ENCODE peak calls at places on chromosomes 7 and 10, in eight cellular contexts. J, B, S, R, A, X, F and O are unnamed samples.

GRCh38 chr7:133742709-133743538 is 384.2 kb upstream of the LRGUK start:
- DNase-seq in J (peak; percentile 13), B (no peak), S (peak; percentile 30), R (no peak), A (peak; percentile 45), X (no peak), F (no peak), O (peak; percentile 38)

GRCh38 chr7:8423057-8423456 is 10.4 kb upstream of the NXPH1 start:
- DNase-seq in J (no peak), B (no peak), S (no peak), R (no peak), A (no peak), X (no peak), F (no peak), O (no peak)

GRCh38 chr7:30201921-30202320 is 67.1 kb downstream of the MTURN start:
- DNase-seq in J (no peak), B (no peak), S (no peak), R (no peak), A (no peak), X (no peak), F (no peak), O (no peak)

GRCh38 chr7:11239311-11239710 is 265.6 kb downstream of the PHF14 start:
- DNase-seq in J (no peak), B (no peak), S (no peak), R (no peak), A (peak; percentile 18), X (no peak), F (no peak), O (no peak)

GRCh38 chr7:12357508-12357907 is 46.2 kb downstream of the VWDE start:
- DNase-seq in J (no peak), B (no peak), S (no peak), R (no peak), A (no peak), X (no peak), F (no peak), O (no peak)

GRCh38 chr7:30894009-30894408 is 17.6 kb upstream of the AQP1 start:
- DNase-seq in J (no peak), B (no peak), S (no peak), R (peak; percentile 51), A (no peak), X (no peak), F (no peak), O (no peak)

GRCh38 chr10:84236807-84237198 is 4.5 kb downstream of the LRIT1 start:
- DNase-seq in J (no peak), B (no peak), S (no peak), R (no peak), A (no peak), X (no peak), F (no peak), O (no peak)

GRCh38 chr7:152860302-152860701 is 100.8 kb downstream of the ACTR3B start:
- DNase-seq in J (no peak), B (no peak), S (no peak), R (no peak), A (no peak), X (no peak), F (no peak), O (no peak)

GRCh38 chr7:101179117-101179779 is 845 bp downstream of the NAT16 start:
- DNase-seq in J (no peak), B (no peak), S (no peak), R (no peak), A (no peak), X (no peak), F (no peak), O (no peak)

GRCh38 chr7:158327012-158327411 is 260.6 kb downstream of the PTPRN2 start:
- DNase-seq in J (no peak), B (no peak), S (no peak), R (no peak), A (no peak), X (no peak), F (no peak), O (no peak)

GRCh38 chr10:61781969-61782403 is 119.3 kb downstream of the CABCOCO1 start:
- DNase-seq in J (peak; percentile 55), B (no peak), S (peak; percentile 31), R (no peak), A (no peak), X (no peak), F (no peak), O (peak; percentile 54)

GRCh38 chr10:68303849-68304412 is 27.9 kb upstream of the HNRNPH3 start:
- DNase-seq in J (no peak), B (no peak), S (no peak), R (peak; percentile 86), A (no peak), X (no peak), F (no peak), O (no peak)

GRCh38 chr10:117201826-117202225 is 4.5 kb downstream of the KCNK18 start:
- DNase-seq in J (no peak), B (no peak), S (no peak), R (no peak), A (no peak), X (no peak), F (no peak), O (no peak)

GRCh38 chr10:69952801-69953200 is 99.8 kb upstream of the MACROH2A2 start:
- DNase-seq in J (no peak), B (peak; percentile 22), S (no peak), R (no peak), A (no peak), X (no peak), F (no peak), O (no peak)

GRCh38 chr7:30206466-30206865 is 71.7 kb downstream of the MTURN start:
- DNase-seq in J (peak; percentile 83), B (no peak), S (peak; percentile 81), R (no peak), A (peak; percentile 38), X (no peak), F (no peak), O (peak; percentile 19)

GRCh38 chr10:88473989-88474883 is 108.9 kb downstream of the RNLS start:
- DNase-seq in J (peak; percentile 27), B (no peak), S (peak; percentile 61), R (peak; percentile 77), A (no peak), X (no peak), F (no peak), O (peak; percentile 15)

GRCh38 chr7:22725585-22725984 is 1.4 kb upstream of the IL6 start:
- DNase-seq in J (peak; percentile 44), B (no peak), S (no peak), R (no peak), A (peak; percentile 22), X (no peak), F (no peak), O (peak; percentile 82)

GRCh38 chr7:22726849-22727792 is at the start of gene IL6:
- DNase-seq in J (peak; percentile 95), B (peak; percentile 72), S (peak; percentile 91), R (peak; percentile 80), A (peak; percentile 96), X (peak; percentile 93), F (no peak), O (peak; percentile 98)

GRCh38 chr7:22724861-22725260 is 2.1 kb upstream of the IL6 start:
- DNase-seq in J (peak; percentile 68), B (no peak), S (no peak), R (no peak), A (no peak), X (no peak), F (no peak), O (no peak)

GRCh38 chr7:22728416-22729029 is 1.5 kb downstream of the IL6 start:
- DNase-seq in J (peak; percentile 64), B (peak; percentile 54), S (peak; percentile 51), R (no peak), A (peak; percentile 70), X (no peak), F (no peak), O (peak; percentile 63)

GRCh38 chr7:22726345-22726848 is 603 bp upstream of the IL6 start:
- DNase-seq in J (peak; percentile 85), B (peak; percentile 66), S (peak; percentile 81), R (peak; percentile 54), A (peak; percentile 92), X (no peak), F (no peak), O (peak; percentile 83)
- TF ChIP-seq CTCF in J (peak; percentile 71), B (peak; percentile 56), S (peak; percentile 80), R (peak; percentile 69), A (peak; percentile 69), X (peak; percentile 35), F (peak; percentile 61), O (peak; percentile 59)

DNA sequence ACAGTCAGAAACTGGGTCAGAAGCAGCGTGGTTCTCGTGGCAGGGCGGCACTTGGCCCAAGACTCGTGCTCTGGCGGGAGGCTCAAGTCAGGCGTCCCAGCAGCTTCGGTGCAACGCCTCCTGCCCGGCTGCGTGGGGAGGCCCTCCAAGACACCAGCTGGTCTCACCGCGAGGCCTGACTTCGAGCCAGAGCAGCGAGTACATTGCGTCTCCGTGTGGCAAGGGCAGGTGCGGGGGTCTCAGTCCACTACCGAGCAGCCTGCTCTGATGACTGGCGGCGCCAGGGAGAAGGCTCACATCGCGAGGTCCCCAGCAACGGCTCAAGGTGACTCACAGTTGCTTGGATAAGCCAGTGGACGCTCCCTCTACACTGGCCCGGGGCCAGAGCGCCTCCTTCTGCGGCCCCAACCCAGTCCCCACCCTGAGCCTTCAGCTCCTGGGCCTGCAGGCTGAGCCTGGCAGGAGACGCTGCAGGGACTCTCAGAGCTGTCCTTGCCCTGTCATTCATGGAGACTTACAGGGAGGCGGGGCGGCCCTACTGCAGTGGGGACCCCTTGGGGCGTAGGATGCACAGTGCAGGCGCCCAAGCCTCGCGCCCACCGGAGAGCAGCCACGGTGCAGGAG is 41.9 kb upstream of the PRKAR1B start:
- DNase-seq in J (no peak), B (no peak), S (no peak), R (peak; percentile 31), A (peak; percentile 38), X (no peak), F (no peak), O (peak; percentile 80)
- TF ChIP-seq CTCF in J (no peak), B (no peak), S (no peak), R (no peak), A (no peak), X (no peak), F (no peak), O (peak; percentile 13)

GRCh38 chr10:122981066-122981464 is 864 bp downstream of the PSTK start:
- DNase-seq in J (peak; percentile 48), B (no peak), S (peak; percentile 3), R (no peak), A (peak; percentile 68), X (no peak), F (no peak), O (peak; percentile 73)
- TF ChIP-seq CTCF in J (peak; percentile 53), B (peak; percentile 40), S (peak; percentile 32), R (no peak), A (peak; percentile 54), X (no peak), F (peak; percentile 44), O (peak; percentile 71)

GRCh38 chr7:120185940-120186682 is 86.9 kb upstream of the KCND2 start:
- DNase-seq in J (no peak), B (no peak), S (no peak), R (no peak), A (no peak), X (no peak), F (no peak), O (peak; percentile 17)

GRCh38 chr7:120190109-120190508 is 82.9 kb upstream of the KCND2 start:
- DNase-seq in J (no peak), B (no peak), S (no peak), R (no peak), A (no peak), X (no peak), F (no peak), O (no peak)

GRCh38 chr7:120184866-120185265 is 88.1 kb upstream of the KCND2 start:
- DNase-seq in J (no peak), B (no peak), S (no peak), R (no peak), A (no peak), X (no peak), F (no peak), O (peak; percentile 51)

GRCh38 chr7:120189623-120190022 is 83.4 kb upstream of the KCND2 start:
- DNase-seq in J (no peak), B (no peak), S (no peak), R (no peak), A (no peak), X (no peak), F (no peak), O (no peak)

GRCh38 chr7:120186688-120187087 is 86.3 kb upstream of the KCND2 start:
- DNase-seq in J (no peak), B (no peak), S (no peak), R (no peak), A (no peak), X (no peak), F (no peak), O (no peak)
- TF ChIP-seq CTCF in J (no peak), B (no peak), S (no peak), R (no peak), A (no peak), X (no peak), F (no peak), O (no peak)